ENCODE peak calls at places on chromosome 12, in ten cellular contexts. L is AG10803, O is BJ, A is OCI-LY7, Z is natural killer cell, G is neural crest cell, S is tibial artery, F is GM13977, K is AG04449, P is fibroblast of the aortic adventitia. C is an unnamed sample.

GRCh38 chr12:123044351-123044750 is 63.9 kb downstream of the ARL6IP4 start:
- DNase-seq in L (no peak), Z (no peak), S (no peak), F (no peak), K (no peak), P (no peak), A (no peak), G (no peak), O (no peak), C (no peak)

GRCh38 chr12:116864371-116865160 is 16.7 kb downstream of the HRK start:
- DNase-seq in F (no peak), O (peak; percentile 86), L (peak; percentile 85), P (peak; percentile 85), S (peak; percentile 73), K (peak; percentile 72), A (no peak), G (no peak), Z (no peak), C (no peak)

GRCh38 chr12:102298022-102298421 is 100.4 kb upstream of the PMCH start:
- DNase-seq in P (peak; percentile 61), Z (no peak), O (peak; percentile 84), G (no peak), S (no peak), F (no peak), L (peak; percentile 86), K (no peak), A (no peak), C (no peak)

GRCh38 chr12:132275110-132275531 is 54.3 kb downstream of the GALNT9 start:
- DNase-seq in L (peak; percentile 52), K (no peak), F (no peak), G (peak; percentile 48), A (no peak), Z (no peak), P (peak; percentile 34), O (peak; percentile 11), S (no peak), C (no peak)

GRCh38 chr12:104906695-104907094 is 51.4 kb downstream of the SLC41A2 start:
- DNase-seq in S (no peak), A (no peak), K (no peak), O (no peak), F (no peak), Z (no peak), L (no peak), G (no peak), P (no peak), C (no peak)

GRCh38 chr12:3195337-3195736 is 118.2 kb downstream of the TSPAN9 start:
- DNase-seq in K (no peak), Z (no peak), A (no peak), O (no peak), P (no peak), L (no peak), F (no peak), S (no peak), G (no peak), C (no peak)

GRCh38 chr12:20883288-20883687 is 72.8 kb downstream of the SLCO1B3 start:
- DNase-seq in A (no peak), Z (no peak), F (no peak), L (no peak), K (no peak), S (no peak), P (peak; percentile 93), G (no peak), O (no peak), C (no peak)

GRCh38 chr12:79451988-79452387 is 238.8 kb downstream of the PAWR start:
- DNase-seq in L (peak; percentile 92), P (peak; percentile 86), F (no peak), S (peak; percentile 86), G (no peak), A (no peak), K (peak; percentile 49), Z (no peak), O (peak; percentile 92), C (peak; percentile 0)

GRCh38 chr12:2064078-2064507 is 11.3 kb downstream of the CACNA1C start:
- DNase-seq in G (no peak), S (no peak), P (peak; percentile 67), F (peak; percentile 50), A (peak; percentile 4), O (no peak), L (peak; percentile 42), Z (no peak), K (no peak), C (peak; percentile 64)

GRCh38 chr12:14454098-14454907 is 88.8 kb downstream of the ATF7IP start:
- DNase-seq in Z (no peak), F (peak; percentile 46), A (peak; percentile 83), S (no peak), P (peak; percentile 25), O (no peak), L (peak; percentile 30), K (no peak), G (no peak), C (peak; percentile 48)
- TF ChIP-seq CTCF in Z (peak; percentile 63), F (peak; percentile 65), A (peak; percentile 97), S (no peak), P (peak; percentile 35), O (peak; percentile 48), L (peak; percentile 54), K (peak; percentile 34), G (peak; percentile 68), C (peak; percentile 42)

GRCh38 chr12:88184196-88184595 is 42.1 kb downstream of the TMTC3 start:
- DNase-seq in G (no peak), A (no peak), P (no peak), F (no peak), K (no peak), Z (no peak), S (no peak), O (no peak), L (no peak), C (no peak)

GRCh38 chr12:88187571-88187970 is 45.5 kb downstream of the TMTC3 start:
- DNase-seq in Z (no peak), O (no peak), S (no peak), G (no peak), P (no peak), K (no peak), F (no peak), L (no peak), A (no peak), C (no peak)

GRCh38 chr12:88185988-88186387 is 43.9 kb downstream of the TMTC3 start:
- DNase-seq in K (peak; percentile 26), P (peak; percentile 33), G (no peak), O (no peak), F (peak; percentile 17), S (no peak), A (no peak), Z (no peak), L (peak; percentile 70), C (peak; percentile 3)

GRCh38 chr12:88182431-88182830 is 40.3 kb downstream of the TMTC3 start:
- DNase-seq in L (no peak), F (no peak), A (no peak), G (no peak), O (no peak), S (no peak), P (no peak), Z (no peak), K (no peak), C (no peak)

GRCh38 chr12:88185279-88185678 is 43.2 kb downstream of the TMTC3 start:
- DNase-seq in Z (no peak), G (no peak), F (no peak), L (no peak), P (no peak), A (no peak), O (no peak), K (no peak), S (no peak), C (no peak)
- TF ChIP-seq CTCF in Z (no peak), G (no peak), F (no peak), L (no peak), P (no peak), A (no peak), O (no peak), K (no peak), S (no peak), C (no peak)

GRCh38 chr12:47904647-47905312 is at the start of gene VDR:
- DNase-seq in K (no peak), P (peak; percentile 73), Z (peak; percentile 21), A (peak; percentile 69), L (peak; percentile 75), F (peak; percentile 92), O (no peak), S (peak; percentile 87), G (peak; percentile 43), C (peak; percentile 94)

GRCh38 chr12:47903927-47904646 is 707 bp downstream of the VDR start:
- DNase-seq in A (no peak), G (no peak), S (peak; percentile 89), O (peak; percentile 50), P (peak; percentile 85), F (no peak), L (peak; percentile 89), K (peak; percentile 33), Z (peak; percentile 30), C (peak; percentile 40)

GRCh38 chr12:47903151-47903611 is 1.6 kb downstream of the VDR start:
- DNase-seq in S (peak; percentile 68), P (peak; percentile 96), O (peak; percentile 51), G (no peak), Z (no peak), L (peak; percentile 96), F (peak; percentile 43), K (peak; percentile 37), A (no peak), C (peak; percentile 55)

GRCh38 chr12:47907851-47908454 is 3.2 kb upstream of the VDR start:
- DNase-seq in O (no peak), G (no peak), F (no peak), L (no peak), S (peak; percentile 35), K (no peak), Z (no peak), A (no peak), P (no peak), C (no peak)

GRCh38 chr12:47905313-47905730 is 528 bp upstream of the VDR start:
- DNase-seq in P (no peak), F (no peak), G (no peak), L (no peak), O (no peak), K (no peak), S (peak; percentile 78), Z (peak; percentile 44), A (no peak), C (peak; percentile 69)
- TF ChIP-seq CTCF in P (no peak), F (peak; percentile 60), G (peak; percentile 48), L (no peak), O (peak; percentile 56), K (peak; percentile 32), S (peak; percentile 38), Z (no peak), A (no peak), C (peak; percentile 51)

GRCh38 chr12:92736605-92737004 is 33.8 kb downstream of the PLEKHG7 start:
- DNase-seq in G (no peak), O (no peak), S (no peak), P (no peak), A (no peak), K (no peak), Z (no peak), L (no peak), F (no peak), C (no peak)

GRCh38 chr12:92737855-92738850 is 35.4 kb downstream of the PLEKHG7 start:
- DNase-seq in F (no peak), K (no peak), A (no peak), Z (no peak), P (no peak), G (no peak), O (no peak), S (no peak), L (no peak), C (no peak)

GRCh38 chr12:92730758-92731157 is 28.0 kb downstream of the PLEKHG7 start:
- DNase-seq in S (no peak), O (no peak), A (no peak), F (no peak), Z (no peak), P (no peak), L (no peak), K (no peak), G (no peak), C (no peak)

GRCh38 chr12:92739099-92739498 is 36.3 kb downstream of the PLEKHG7 start:
- DNase-seq in P (peak; percentile 19), A (no peak), S (no peak), G (no peak), O (no peak), F (no peak), K (no peak), Z (no peak), L (peak; percentile 6), C (no peak)

GRCh38 chr12:92735131-92735721 is 32.4 kb downstream of the PLEKHG7 start:
- DNase-seq in K (peak; percentile 78), F (peak; percentile 9), Z (no peak), S (no peak), L (peak; percentile 95), O (peak; percentile 87), P (peak; percentile 92), A (no peak), G (no peak), C (no peak)
- TF ChIP-seq CTCF in K (no peak), F (no peak), Z (no peak), S (no peak), L (peak; percentile 33), O (peak; percentile 36), P (no peak), A (peak; percentile 22), G (no peak), C (no peak)

C was measured in GM13976.